ENCODE peak calls at places on chromosomes 6 and 20, in ten cellular contexts. One of them, this sample, is unnamed.

GRCh38 chr6:166567107-166567506 is 19.4 kb downstream of the RAMACL start:
- DNase-seq in tibial nerve: no peak
- DNase-seq in AG04450: peak; percentile 86
- DNase-seq in ovary: no peak
- DNase-seq in breast epithelium: no peak
- DNase-seq in CD8-positive, alpha-beta T cell: no peak
- DNase-seq in cardiac muscle cell: peak; percentile 95
- DNase-seq in GM12878: no peak
- DNase-seq in keratinocyte: peak; percentile 97
- DNase-seq in prostate gland: no peak
- DNase-seq in this sample: no peak

GRCh38 chr6:68559716-68560115 is 75.4 kb upstream of the ADGRB3 start:
- DNase-seq in cardiac muscle cell: no peak
- DNase-seq in breast epithelium: no peak
- DNase-seq in GM12878: no peak
- DNase-seq in ovary: no peak
- DNase-seq in prostate gland: no peak
- DNase-seq in keratinocyte: no peak
- DNase-seq in tibial nerve: no peak
- DNase-seq in AG04450: no peak
- DNase-seq in CD8-positive, alpha-beta T cell: no peak
- DNase-seq in this sample: no peak

GRCh38 chr6:15247750-15248450 is 2.0 kb downstream of the JARID2 start:
- DNase-seq in breast epithelium: peak; percentile 41
- DNase-seq in cardiac muscle cell: peak; percentile 70
- DNase-seq in AG04450: no peak
- DNase-seq in GM12878: no peak
- DNase-seq in ovary: peak; percentile 71
- DNase-seq in tibial nerve: peak; percentile 33
- DNase-seq in keratinocyte: no peak
- DNase-seq in prostate gland: peak; percentile 36
- DNase-seq in CD8-positive, alpha-beta T cell: peak; percentile 39
- DNase-seq in this sample: peak; percentile 59

GRCh38 chr6:53134601-53135235 is 13.9 kb downstream of the GCM1 start:
- DNase-seq in tibial nerve: no peak
- DNase-seq in prostate gland: no peak
- DNase-seq in keratinocyte: no peak
- DNase-seq in AG04450: no peak
- DNase-seq in cardiac muscle cell: peak; percentile 26
- DNase-seq in ovary: no peak
- DNase-seq in GM12878: no peak
- DNase-seq in breast epithelium: no peak
- DNase-seq in CD8-positive, alpha-beta T cell: no peak
- DNase-seq in this sample: no peak

GRCh38 chr6:90415178-90415577 is 118.5 kb upstream of the BACH2 start:
- DNase-seq in breast epithelium: no peak
- DNase-seq in prostate gland: no peak
- DNase-seq in tibial nerve: no peak
- DNase-seq in keratinocyte: no peak
- DNase-seq in cardiac muscle cell: no peak
- DNase-seq in GM12878: no peak
- DNase-seq in CD8-positive, alpha-beta T cell: no peak
- DNase-seq in AG04450: no peak
- DNase-seq in ovary: no peak
- DNase-seq in this sample: no peak

GRCh38 chr6:157143171-157143884 is 180.0 kb downstream of the TMEM242 start:
- DNase-seq in breast epithelium: no peak
- DNase-seq in cardiac muscle cell: peak; percentile 87
- DNase-seq in AG04450: peak; percentile 71
- DNase-seq in GM12878: no peak
- DNase-seq in prostate gland: no peak
- DNase-seq in tibial nerve: no peak
- DNase-seq in keratinocyte: no peak
- DNase-seq in CD8-positive, alpha-beta T cell: peak; percentile 63
- DNase-seq in ovary: no peak
- DNase-seq in this sample: no peak

GRCh38 chr6:18154507-18155272 is at the start of gene TPMT:
- DNase-seq in keratinocyte: no peak
- DNase-seq in AG04450: no peak
- DNase-seq in tibial nerve: no peak
- DNase-seq in prostate gland: peak; percentile 98
- DNase-seq in cardiac muscle cell: no peak
- DNase-seq in GM12878: no peak
- DNase-seq in breast epithelium: no peak
- DNase-seq in ovary: peak; percentile 98
- DNase-seq in CD8-positive, alpha-beta T cell: no peak
- DNase-seq in this sample: peak; percentile 47

GRCh38 chr6:136962661-136963060 is 40.6 kb downstream of the SLC35D3 start:
- DNase-seq in breast epithelium: no peak
- DNase-seq in keratinocyte: no peak
- DNase-seq in GM12878: no peak
- DNase-seq in cardiac muscle cell: no peak
- DNase-seq in CD8-positive, alpha-beta T cell: no peak
- DNase-seq in prostate gland: no peak
- DNase-seq in tibial nerve: no peak
- DNase-seq in ovary: no peak
- DNase-seq in AG04450: no peak
- DNase-seq in this sample: peak; percentile 49

GRCh38 chr20:50572922-50573777 is 63.0 kb downstream of the PTPN1 start:
- DNase-seq in AG04450: peak; percentile 46
- DNase-seq in breast epithelium: no peak
- DNase-seq in prostate gland: no peak
- DNase-seq in cardiac muscle cell: peak; percentile 93
- DNase-seq in keratinocyte: no peak
- DNase-seq in tibial nerve: peak; percentile 36
- DNase-seq in CD8-positive, alpha-beta T cell: no peak
- DNase-seq in GM12878: no peak
- DNase-seq in ovary: peak; percentile 73
- DNase-seq in this sample: no peak

GRCh38 chr6:1689141-1689540 is 79.4 kb downstream of the FOXC1 start:
- DNase-seq in prostate gland: no peak
- DNase-seq in CD8-positive, alpha-beta T cell: no peak
- DNase-seq in tibial nerve: no peak
- DNase-seq in breast epithelium: no peak
- DNase-seq in AG04450: no peak
- DNase-seq in cardiac muscle cell: no peak
- DNase-seq in keratinocyte: no peak
- DNase-seq in GM12878: no peak
- DNase-seq in ovary: no peak
- DNase-seq in this sample: no peak

GRCh38 chr6:104613416-104614001 is 246.2 kb downstream of the HACE1 start:
- DNase-seq in GM12878: no peak
- DNase-seq in breast epithelium: no peak
- DNase-seq in AG04450: no peak
- DNase-seq in keratinocyte: no peak
- DNase-seq in prostate gland: no peak
- DNase-seq in tibial nerve: no peak
- DNase-seq in CD8-positive, alpha-beta T cell: no peak
- DNase-seq in ovary: no peak
- DNase-seq in cardiac muscle cell: peak; percentile 46
- DNase-seq in this sample: no peak

GRCh38 chr6:52180787-52181558 is 5.2 kb upstream of the IL17A start:
- DNase-seq in prostate gland: no peak
- DNase-seq in breast epithelium: no peak
- DNase-seq in CD8-positive, alpha-beta T cell: no peak
- DNase-seq in keratinocyte: no peak
- DNase-seq in cardiac muscle cell: no peak
- DNase-seq in tibial nerve: no peak
- DNase-seq in ovary: no peak
- DNase-seq in GM12878: peak; percentile 58
- DNase-seq in AG04450: no peak
- DNase-seq in this sample: no peak

GRCh38 chr20:15930324-15931305 is 642.6 kb downstream of the KIF16B start:
- DNase-seq in prostate gland: peak; percentile 15
- DNase-seq in tibial nerve: peak; percentile 58
- DNase-seq in CD8-positive, alpha-beta T cell: no peak
- DNase-seq in cardiac muscle cell: peak; percentile 8
- DNase-seq in breast epithelium: peak; percentile 48
- DNase-seq in keratinocyte: no peak
- DNase-seq in AG04450: peak; percentile 3
- DNase-seq in ovary: no peak
- DNase-seq in GM12878: no peak
- DNase-seq in this sample: no peak

DNA sequence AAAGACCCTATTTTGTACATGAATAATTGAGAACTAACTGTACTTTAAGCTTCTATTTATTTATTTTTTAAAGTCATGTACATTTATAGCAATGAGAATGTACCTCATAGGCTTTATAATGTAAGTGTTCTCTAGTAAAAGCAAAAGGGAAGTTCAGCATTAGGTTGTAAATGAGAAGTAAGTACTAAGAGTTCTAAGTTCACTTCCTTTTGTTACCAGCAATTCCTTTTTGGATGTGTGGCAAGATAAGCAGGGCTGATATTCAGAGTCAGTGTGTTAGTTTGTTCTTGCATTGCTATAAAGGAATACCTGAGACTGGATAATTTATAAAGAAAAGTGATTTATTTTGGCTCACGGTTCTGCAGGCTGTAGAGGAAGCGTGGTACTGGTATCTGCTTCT is 54.0 kb upstream of the CCN2 start:
- DNase-seq in GM12878: no peak
- DNase-seq in tibial nerve: no peak
- DNase-seq in ovary: no peak
- DNase-seq in CD8-positive, alpha-beta T cell: no peak
- DNase-seq in keratinocyte: no peak
- DNase-seq in AG04450: no peak
- DNase-seq in cardiac muscle cell: no peak
- DNase-seq in breast epithelium: no peak
- DNase-seq in prostate gland: no peak
- DNase-seq in this sample: no peak
- H3K4me3 ChIP-seq in GM12878: no peak overlapping the region
- H3K4me3 ChIP-seq in tibial nerve: no peak overlapping the region
- H3K4me3 ChIP-seq in ovary: no peak overlapping the region
- H3K4me3 ChIP-seq in CD8-positive, alpha-beta T cell: no peak overlapping the region
- H3K4me3 ChIP-seq in keratinocyte: no peak overlapping the region
- H3K4me3 ChIP-seq in AG04450: no peak overlapping the region
- H3K4me3 ChIP-seq in cardiac muscle cell: no peak overlapping the region
- H3K4me3 ChIP-seq in breast epithelium: no peak overlapping the region
- H3K4me3 ChIP-seq in prostate gland: no peak overlapping the region
- H3K4me3 ChIP-seq in this sample: no peak overlapping the region

DNA sequence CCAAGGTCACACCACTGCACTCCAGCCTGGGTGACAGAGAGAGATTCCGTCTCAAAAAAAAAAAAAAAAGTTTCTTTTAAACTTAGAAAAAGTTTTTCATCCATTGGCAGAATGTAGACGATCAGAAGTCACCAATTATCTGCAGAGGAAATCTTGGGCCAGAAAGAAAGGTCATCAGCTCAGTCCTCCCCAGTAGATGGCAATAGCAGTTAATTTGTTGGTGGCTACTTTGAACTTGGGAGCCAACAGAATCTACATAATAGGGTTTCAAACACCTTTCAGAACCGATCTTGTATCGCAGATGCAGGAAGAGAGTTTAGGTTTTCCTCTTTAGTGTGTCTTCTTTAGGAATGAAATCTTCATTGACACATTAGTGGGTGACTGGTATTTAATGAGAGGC is 41.7 kb downstream of the LBP start:
- DNase-seq in AG04450: no peak
- DNase-seq in breast epithelium: no peak
- DNase-seq in prostate gland: no peak
- DNase-seq in cardiac muscle cell: no peak
- DNase-seq in keratinocyte: no peak
- DNase-seq in GM12878: no peak
- DNase-seq in tibial nerve: no peak
- DNase-seq in CD8-positive, alpha-beta T cell: no peak
- DNase-seq in ovary: no peak
- DNase-seq in this sample: no peak
- TF ChIP-seq CTCF in AG04450: no peak
- TF ChIP-seq CTCF in breast epithelium: no peak
- TF ChIP-seq CTCF in prostate gland: no peak
- TF ChIP-seq CTCF in cardiac muscle cell: no peak
- TF ChIP-seq CTCF in keratinocyte: no peak
- TF ChIP-seq CTCF in GM12878: peak; percentile 21
- TF ChIP-seq CTCF in tibial nerve: no peak
- TF ChIP-seq CTCF in CD8-positive, alpha-beta T cell: no peak
- TF ChIP-seq CTCF in ovary: no peak
- TF ChIP-seq CTCF in this sample: no peak

GRCh38 chr6:132832891-132833290 is 18.5 kb downstream of the RPS12 start:
- DNase-seq in prostate gland: no peak
- DNase-seq in cardiac muscle cell: no peak
- DNase-seq in ovary: no peak
- DNase-seq in tibial nerve: no peak
- DNase-seq in breast epithelium: no peak
- DNase-seq in AG04450: no peak
- DNase-seq in CD8-positive, alpha-beta T cell: no peak
- DNase-seq in GM12878: no peak
- DNase-seq in keratinocyte: no peak
- DNase-seq in this sample: no peak

DNA sequence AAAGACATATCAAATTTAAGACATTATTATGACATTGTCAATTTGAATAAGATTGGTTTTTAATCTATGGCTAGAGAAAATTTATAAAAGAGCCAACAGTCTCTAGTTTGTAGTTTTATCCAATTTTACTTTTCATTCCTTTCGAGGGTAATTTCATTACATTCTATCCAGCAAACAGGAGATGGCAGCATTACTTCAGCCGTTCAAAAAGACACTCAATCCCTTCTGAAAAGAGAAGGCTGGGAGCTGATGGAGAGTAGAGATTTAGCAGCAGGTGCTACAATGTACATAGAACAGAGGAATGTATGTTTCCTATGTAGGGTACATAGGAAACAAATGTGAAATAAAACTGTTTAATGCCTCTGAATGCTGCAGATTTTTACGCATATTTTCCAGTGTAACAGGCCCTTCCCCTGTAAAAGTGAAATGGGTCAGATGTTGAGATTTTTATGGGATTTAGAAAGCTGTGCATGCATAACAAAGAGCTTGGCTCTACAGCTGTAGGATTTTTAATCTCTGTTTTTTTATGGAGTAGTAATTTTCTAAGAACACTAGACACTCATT is 15.9 kb downstream of the RPS12 start:
- DNase-seq in AG04450: no peak
- DNase-seq in ovary: no peak
- DNase-seq in tibial nerve: no peak
- DNase-seq in GM12878: no peak
- DNase-seq in cardiac muscle cell: peak; percentile 66
- DNase-seq in CD8-positive, alpha-beta T cell: no peak
- DNase-seq in prostate gland: no peak
- DNase-seq in breast epithelium: no peak
- DNase-seq in keratinocyte: no peak
- DNase-seq in this sample: no peak
- H3K9me3 ChIP-seq in AG04450: no peaks in the 10 kb centered on the region
- H3K9me3 ChIP-seq in ovary: no peaks in the 10 kb centered on the region
- H3K9me3 ChIP-seq in tibial nerve: no peaks in the 10 kb centered on the region
- H3K9me3 ChIP-seq in GM12878: no peaks in the 10 kb centered on the region
- H3K9me3 ChIP-seq in cardiac muscle cell: no peaks in the 10 kb centered on the region
- H3K9me3 ChIP-seq in CD8-positive, alpha-beta T cell: no peaks in the 10 kb centered on the region
- H3K9me3 ChIP-seq in prostate gland: no peaks in the 10 kb centered on the region
- H3K9me3 ChIP-seq in breast epithelium: no peaks in the 10 kb centered on the region
- H3K9me3 ChIP-seq in keratinocyte: no peaks in the 10 kb centered on the region
- H3K9me3 ChIP-seq in this sample: no peaks in the 10 kb centered on the region

DNA sequence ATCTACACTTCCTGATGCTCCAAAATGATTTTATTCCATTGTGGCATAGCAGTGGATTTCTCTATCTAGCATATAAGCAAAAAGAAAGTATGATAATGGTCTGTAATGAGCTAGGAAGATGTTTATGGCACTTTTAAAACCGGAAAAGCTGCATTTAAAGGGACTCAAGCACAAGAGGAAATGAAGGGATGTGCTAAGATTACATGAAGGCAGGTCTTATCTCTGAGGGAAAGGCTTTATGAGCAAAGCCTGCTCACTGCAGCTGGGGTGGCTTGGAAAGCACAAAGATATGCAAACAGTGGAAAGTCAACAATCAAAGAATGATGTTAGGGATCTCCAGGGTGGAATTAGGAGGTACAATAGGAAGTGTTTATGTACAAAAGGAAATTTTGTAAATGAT is 138.2 kb downstream of the TENT5A start:
- DNase-seq in CD8-positive, alpha-beta T cell: no peak
- DNase-seq in cardiac muscle cell: peak; percentile 65
- DNase-seq in breast epithelium: no peak
- DNase-seq in prostate gland: no peak
- DNase-seq in tibial nerve: no peak
- DNase-seq in AG04450: peak; percentile 41
- DNase-seq in ovary: no peak
- DNase-seq in keratinocyte: no peak
- DNase-seq in GM12878: no peak
- DNase-seq in this sample: peak; percentile 6
- H3K4me3 ChIP-seq in CD8-positive, alpha-beta T cell: no peak overlapping the region
- H3K4me3 ChIP-seq in cardiac muscle cell: no peak overlapping the region
- H3K4me3 ChIP-seq in breast epithelium: no peak overlapping the region
- H3K4me3 ChIP-seq in prostate gland: no peak overlapping the region
- H3K4me3 ChIP-seq in tibial nerve: no peak overlapping the region
- H3K4me3 ChIP-seq in AG04450: no peak overlapping the region
- H3K4me3 ChIP-seq in ovary: no peak overlapping the region
- H3K4me3 ChIP-seq in keratinocyte: no peak overlapping the region
- H3K4me3 ChIP-seq in GM12878: no peak overlapping the region
- H3K4me3 ChIP-seq in this sample: no peak overlapping the region